ENCODE peak calls at places on chromosomes 3 and 15, in ten cellular contexts. G is neural crest cell; J is CD14-positive monocyte; Q is B cell; T is cardiac muscle cell; Y is ascending aorta; P is CD4-positive, alpha-beta T cell; Z is nephron progenitor cell; O is heart right ventricle; H is heart left ventricle. E is an unnamed sample.

GRCh38 chr3:88195951-88196434 is 46.2 kb downstream of the C3orf38 start:
- DNase-seq in Z (no peak), Q (no peak), O (no peak), T (peak), Y (no peak), J (no peak), G (no peak), H (no peak), P (no peak), E (no peak)

GRCh38 chr3:150747909-150748568 is 14.9 kb downstream of the SIAH2 start:
- DNase-seq in H (no peak), J (no peak), G (no peak), Q (no peak), P (no peak), O (no peak), Y (no peak), T (no peak), Z (no peak), E (no peak)

GRCh38 chr15:58248504-58248842 is 110.3 kb downstream of the AQP9 start:
- DNase-seq in O (no peak), T (no peak), P (no peak), Y (no peak), J (no peak), G (no peak), Z (no peak), H (no peak), Q (no peak), E (no peak)

GRCh38 chr3:43894176-43895049 is 203.7 kb downstream of the ABHD5 start:
- DNase-seq in H (peak), Y (no peak), O (peak), Q (no peak), P (no peak), G (peak), Z (peak), T (peak), J (no peak), E (peak)

GRCh38 chr3:50352762-50353161 is 2.1 kb downstream of the CYB561D2 start:
- DNase-seq in Z (no peak), J (no peak), G (no peak), Q (no peak), H (no peak), T (no peak), P (no peak), Y (no peak), O (no peak), E (no peak)

GRCh38 chr3:172437713-172438112 is 10.5 kb downstream of the GHSR start:
- DNase-seq in Z (no peak), P (no peak), T (no peak), G (no peak), Y (no peak), O (no peak), Q (no peak), H (no peak), J (no peak), E (no peak)

GRCh38 chr3:126971891-126972351 is 11.0 kb upstream of the PLXNA1 start:
- DNase-seq in T (peak), Y (peak), Z (peak), J (no peak), O (peak), G (peak), H (peak), P (no peak), Q (no peak), E (no peak)

GRCh38 chr3:14822875-14823807 is 4.4 kb downstream of the FGD5 start:
- DNase-seq in Z (no peak), O (no peak), T (peak), P (no peak), J (no peak), Q (no peak), H (peak), Y (no peak), G (no peak), E (no peak)

GRCh38 chr3:122502139-122502538 is 12.6 kb downstream of the KPNA1 start:
- DNase-seq in Q (no peak), H (no peak), T (no peak), O (no peak), Y (no peak), J (no peak), Z (no peak), G (no peak), P (no peak), E (no peak)

GRCh38 chr3:73056365-73057150 is 4.9 kb upstream of the EBLN2 start:
- DNase-seq in O (no peak), Q (no peak), Y (no peak), J (no peak), H (no peak), Z (no peak), G (no peak), T (peak), P (no peak), E (no peak)

GRCh38 chr3:30308131-30308530 is 298.3 kb upstream of the TGFBR2 start:
- DNase-seq in Q (no peak), H (no peak), Y (no peak), O (no peak), Z (no peak), T (peak), G (no peak), J (no peak), P (no peak), E (no peak)

GRCh38 chr3:169498336-169498735 is 165.2 kb downstream of the MECOM start:
- DNase-seq in J (no peak), G (no peak), Z (no peak), Y (no peak), H (no peak), O (no peak), P (no peak), Q (no peak), T (no peak), E (no peak)

GRCh38 chr3:71441217-71441924 is 142.2 kb downstream of the FOXP1 start:
- DNase-seq in Z (no peak), G (no peak), Y (no peak), P (no peak), O (no peak), H (no peak), Q (no peak), J (no peak), T (no peak), E (no peak)

GRCh38 chr3:43363621-43364266 is 77.4 kb downstream of the SNRK start:
- DNase-seq in Q (no peak), J (no peak), T (peak), Y (no peak), Z (no peak), H (peak), P (no peak), G (no peak), O (peak), E (no peak)

GRCh38 chr15:66789029-66790025 is 87.3 kb downstream of the SMAD6 start:
- DNase-seq in Y (no peak), Z (no peak), O (no peak), Q (no peak), H (peak), G (no peak), T (peak), P (no peak), J (no peak), E (no peak)
- TF ChIP-seq CTCF in Y (peak), Z (no peak), O (peak), Q (no peak), H (peak), G (peak), T (peak), P (no peak), J (peak), E (no peak)

DNA sequence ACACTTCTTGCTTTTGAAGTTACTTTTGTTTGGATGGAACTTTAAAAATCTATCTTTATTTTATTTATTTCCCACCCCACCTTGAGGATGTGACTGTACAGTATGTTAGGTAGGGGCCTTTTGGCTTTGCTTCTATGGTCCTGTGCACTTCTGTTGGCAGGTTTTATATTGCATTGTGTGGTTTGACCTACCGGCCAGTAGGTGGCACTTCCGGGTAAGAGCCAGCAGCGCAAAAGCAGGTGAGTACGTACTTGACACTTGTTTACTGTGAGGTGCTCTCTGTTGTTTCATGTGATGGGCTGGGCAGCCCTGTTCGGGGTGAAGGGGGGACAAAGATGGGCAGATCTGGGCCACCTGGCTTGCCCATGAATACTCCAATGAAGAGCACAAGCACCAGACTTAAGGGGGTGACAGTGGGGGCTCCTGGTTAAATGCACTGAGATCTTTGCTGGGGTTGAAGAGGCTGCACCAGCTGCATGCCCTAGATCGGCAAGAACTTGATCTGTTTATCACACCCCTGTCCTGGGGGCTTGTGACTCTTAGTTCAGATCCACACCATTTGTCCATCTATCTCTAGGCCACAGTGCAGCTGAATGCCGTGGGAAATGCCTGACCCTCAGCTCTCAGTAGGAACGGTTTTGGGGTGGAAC is 131.6 kb downstream of the NLGN1 start:
- DNase-seq in Z (no peak), G (no peak), Q (no peak), H (no peak), O (no peak), T (peak), J (no peak), Y (no peak), P (no peak), E (no peak)
- TF ChIP-seq CTCF in Z (peak), G (peak), Q (no peak), H (no peak), O (no peak), T (peak), J (no peak), Y (no peak), P (no peak), E (peak)

DNA sequence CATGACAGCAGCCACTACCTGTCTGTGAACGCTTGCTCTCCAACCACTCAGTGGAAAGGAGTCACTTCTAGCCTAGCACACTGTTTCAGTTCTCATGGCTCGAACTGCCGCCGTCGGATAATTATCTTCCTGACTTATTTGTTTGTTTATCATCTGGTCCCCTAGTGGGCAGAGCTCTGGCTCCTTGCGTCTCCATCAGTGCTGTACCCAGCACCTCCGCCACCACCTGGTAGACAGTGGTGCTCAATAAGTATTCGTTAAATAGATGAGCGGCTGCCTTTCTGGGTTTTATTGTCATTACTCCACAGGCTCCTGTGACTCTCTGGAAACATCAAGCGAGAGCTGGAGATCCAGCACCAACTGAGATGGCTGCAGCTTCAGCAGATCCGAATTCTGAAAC is 297.5 kb downstream of the NTRK3 start:
- DNase-seq in Y (no peak), G (no peak), O (no peak), Q (no peak), T (no peak), H (no peak), P (no peak), J (no peak), Z (no peak), E (no peak)
- TF ChIP-seq CTCF in Y (no peak), G (peak), O (no peak), Q (no peak), T (no peak), H (no peak), P (no peak), J (no peak), Z (no peak), E (no peak)

DNA sequence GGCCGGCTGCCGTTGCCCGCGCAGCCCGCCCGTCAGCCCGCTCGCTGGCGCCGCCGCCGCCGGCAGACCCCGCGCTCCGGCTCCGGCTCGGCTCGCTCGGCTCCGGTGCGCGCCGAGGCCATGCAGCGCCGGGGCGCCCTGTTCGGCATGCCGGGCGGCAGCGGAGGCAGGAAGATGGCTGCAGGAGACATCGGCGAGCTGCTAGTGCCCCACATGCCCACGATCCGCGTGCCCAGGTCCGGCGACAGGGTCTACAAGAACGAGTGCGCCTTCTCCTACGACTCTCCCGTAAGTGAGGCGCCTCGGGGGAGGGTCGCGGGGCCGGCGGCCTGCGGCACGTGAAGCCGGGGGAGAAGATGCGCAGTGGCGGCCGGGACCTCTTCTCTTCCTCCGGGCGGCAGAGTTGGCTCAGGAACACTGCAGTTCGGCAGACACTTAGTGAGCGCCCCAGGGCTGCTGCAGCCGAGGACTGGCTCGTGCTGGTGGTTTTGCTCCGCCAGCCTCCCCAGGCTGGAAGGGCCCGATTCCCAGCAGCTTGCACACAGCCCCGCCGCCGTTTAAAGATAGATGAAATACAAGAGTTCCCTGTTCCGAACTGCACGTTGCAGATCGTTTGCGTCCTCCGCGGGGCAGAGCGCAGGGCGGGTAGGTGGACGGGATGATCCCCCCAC is 401 bp downstream of the USP13 start:
- DNase-seq in P (peak), H (peak), J (peak), O (peak), Z (peak), G (peak), T (peak), Y (no peak), Q (peak), E (peak)
- TF ChIP-seq CTCF in P (no peak), H (peak), J (no peak), O (peak), Z (no peak), G (no peak), T (no peak), Y (peak), Q (no peak), E (no peak)

GRCh38 chr15:49060710-49061483 is 14.7 kb upstream of the SECISBP2L start:
- DNase-seq in Q (no peak), J (no peak), H (no peak), G (no peak), T (peak), O (no peak), P (no peak), Y (no peak), Z (no peak), E (no peak)
- TF ChIP-seq CTCF in Q (no peak), J (no peak), H (no peak), G (no peak), T (no peak), O (no peak), P (no peak), Y (no peak), Z (no peak), E (no peak)

GRCh38 chr15:96462768-96463167 is 132.3 kb downstream of the NR2F2 start:
- DNase-seq in Q (no peak), Z (no peak), H (no peak), O (no peak), G (no peak), P (no peak), T (peak), Y (no peak), J (no peak), E (no peak)
- TF ChIP-seq CTCF in Q (no peak), Z (no peak), H (no peak), O (no peak), G (peak), P (no peak), T (peak), Y (no peak), J (no peak), E (no peak)

DNA sequence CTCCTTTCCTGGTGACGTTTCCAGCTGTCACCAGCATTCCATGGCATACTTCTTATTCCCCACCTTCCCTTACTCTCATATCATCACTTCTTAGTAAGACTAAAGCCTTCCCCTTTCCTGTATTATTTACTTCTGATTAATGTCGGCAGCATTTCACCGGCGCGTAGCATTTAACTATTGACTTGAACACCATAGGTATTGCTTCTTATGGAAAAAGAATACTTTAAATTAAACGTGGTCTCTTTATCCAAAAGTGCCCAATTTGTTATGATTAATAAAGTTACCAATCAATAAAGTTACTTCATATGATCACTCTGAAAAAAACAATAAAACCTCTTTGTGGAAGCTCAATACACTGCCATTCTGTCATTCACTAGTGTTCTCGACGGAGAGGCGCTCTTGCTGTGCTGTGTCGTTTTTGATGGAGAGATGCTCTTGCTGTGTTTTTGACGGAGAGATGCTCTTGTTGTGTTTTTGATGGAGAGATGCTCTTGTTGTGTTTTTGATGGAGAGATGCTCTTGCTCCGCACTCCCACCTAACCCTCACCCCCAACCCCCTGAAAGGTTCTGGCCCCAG is 165.0 kb downstream of the XXYLT1 start:
- DNase-seq in T (peak), H (no peak), Y (no peak), G (no peak), J (no peak), P (no peak), O (no peak), Z (no peak), Q (no peak), E (no peak)
- TF ChIP-seq CTCF in T (no peak), H (no peak), Y (no peak), G (no peak), J (no peak), P (no peak), O (no peak), Z (no peak), Q (no peak), E (no peak)

GRCh38 chr15:32107477-32108080 is 77.3 kb downstream of the CHRNA7 start:
- DNase-seq in J (no peak), T (no peak), Y (no peak), H (no peak), Q (no peak), P (no peak), Z (no peak), O (no peak), G (no peak), E (no peak)

GRCh38 chr15:32106401-32107381 is 76.4 kb downstream of the CHRNA7 start:
- DNase-seq in Z (no peak), O (no peak), T (no peak), H (no peak), P (no peak), Q (no peak), Y (no peak), J (no peak), G (no peak), E (no peak)

GRCh38 chr15:32100286-32100685 is 70.0 kb downstream of the CHRNA7 start:
- DNase-seq in H (no peak), Z (no peak), J (no peak), T (no peak), Y (no peak), G (no peak), P (no peak), Q (no peak), O (no peak), E (no peak)

GRCh38 chr15:32105258-32106248 is 75.2 kb downstream of the CHRNA7 start:
- DNase-seq in T (no peak), J (no peak), Y (no peak), O (peak), Q (no peak), G (no peak), H (peak), Z (no peak), P (no peak), E (no peak)

GRCh38 chr15:32104061-32104980 is 74.0 kb downstream of the CHRNA7 start:
- DNase-seq in Y (no peak), Q (no peak), T (no peak), O (no peak), P (no peak), J (no peak), Z (no peak), H (no peak), G (no peak), E (no peak)
- TF ChIP-seq CTCF in Y (no peak), Q (no peak), T (no peak), O (no peak), P (no peak), J (no peak), Z (no peak), H (no peak), G (no peak), E (no peak)

GRCh38 chr15:89860446-89860845 is 33.3 kb downstream of the AP3S2 start:
- DNase-seq in Q (no peak), J (no peak), Z (no peak), T (peak), Y (no peak), H (no peak), G (no peak), O (no peak), P (no peak), E (no peak)
- TF ChIP-seq CTCF in Q (no peak), J (no peak), Z (no peak), T (no peak), Y (no peak), H (no peak), G (no peak), O (no peak), P (no peak), E (no peak)

E was measured in mesothelial cell of epicardium.